ENCODE peak calls at places on chromosomes 6 and 20, in six cellular contexts. Z is IMR-90, N is H9, X is mesendoderm, P is neuronal stem cell, D is mesenchymal stem cell. O is an unnamed sample.

GRCh38 chr6:143059616-143060353 is 904 bp upstream of the AIG1 start:
- DNase-seq in Z (peak; percentile 87), N (peak; percentile 37), X (peak; percentile 55), P (no peak), D (peak; percentile 89), O (no peak)

GRCh38 chr20:49810491-49811190 is 2.0 kb upstream of the SLC9A8 start:
- DNase-seq in Z (no peak), N (no peak), X (peak; percentile 11), P (no peak), D (no peak), O (no peak)

GRCh38 chr6:73394577-73395354 is at the start of gene DDX43:
- DNase-seq in Z (no peak), N (peak; percentile 65), X (peak; percentile 18), P (no peak), D (no peak), O (peak; percentile 51)

GRCh38 chr6:24929255-24929654 is 6.5 kb downstream of the RIPOR2 start:
- DNase-seq in Z (no peak), N (no peak), X (no peak), P (no peak), D (peak; percentile 24), O (no peak)

GRCh38 chr20:61587036-61587435 is 335.0 kb downstream of the CDH4 start:
- DNase-seq in Z (no peak), N (no peak), X (no peak), P (no peak), D (no peak), O (no peak)

GRCh38 chr6:13767121-13767794 is 47.1 kb downstream of the MCUR1 start:
- DNase-seq in Z (peak; percentile 44), N (peak; percentile 50), X (peak; percentile 35), P (no peak), D (peak; percentile 54), O (no peak)

GRCh38 chr20:31260326-31260932 is 3.0 kb downstream of the DEFB115 start:
- DNase-seq in Z (no peak), N (no peak), X (peak; percentile 11), P (no peak), D (no peak), O (no peak)

GRCh38 chr6:121596441-121596840 is 161.0 kb downstream of the GJA1 start:
- DNase-seq in Z (no peak), N (no peak), X (no peak), P (no peak), D (no peak), O (no peak)

GRCh38 chr6:44035621-44036020 is 91.6 kb downstream of the MRPL14 start:
- DNase-seq in Z (peak; percentile 40), N (no peak), X (no peak), P (no peak), D (peak; percentile 42), O (no peak)

GRCh38 chr20:43750774-43751166 is 24.0 kb upstream of the GTSF1L start:
- DNase-seq in Z (no peak), N (no peak), X (no peak), P (no peak), D (no peak), O (no peak)

GRCh38 chr6:103264020-103264419 is 1595.7 kb downstream of the HACE1 start:
- DNase-seq in Z (no peak), N (no peak), X (no peak), P (no peak), D (no peak), O (no peak)

GRCh38 chr20:58481541-58482021 is 33.6 kb downstream of the APCDD1L start:
- DNase-seq in Z (no peak), N (peak; percentile 79), X (peak; percentile 77), P (peak; percentile 64), D (peak; percentile 60), O (peak; percentile 96)

GRCh38 chr20:49894073-49894470 is 21.3 kb downstream of the SPATA2 start:
- DNase-seq in Z (no peak), N (no peak), X (no peak), P (no peak), D (no peak), O (no peak)

GRCh38 chr20:46013826-46014516 is 5.3 kb downstream of the MMP9 start:
- DNase-seq in Z (peak; percentile 32), N (peak; percentile 88), X (peak; percentile 97), P (peak; percentile 63), D (peak; percentile 33), O (peak; percentile 91)

GRCh38 chr6:150250826-150251225 is 108.0 kb downstream of the PPP1R14C start:
- DNase-seq in Z (peak; percentile 72), N (peak; percentile 40), X (peak; percentile 29), P (no peak), D (no peak), O (no peak)
- H2BK120ac ChIP-seq in Z (no peak overlapping the region), N (no peak overlapping the region), X (no peak overlapping the region), P (no peak overlapping the region), D (no peak overlapping the region), O (no peak overlapping the region)

DNA sequence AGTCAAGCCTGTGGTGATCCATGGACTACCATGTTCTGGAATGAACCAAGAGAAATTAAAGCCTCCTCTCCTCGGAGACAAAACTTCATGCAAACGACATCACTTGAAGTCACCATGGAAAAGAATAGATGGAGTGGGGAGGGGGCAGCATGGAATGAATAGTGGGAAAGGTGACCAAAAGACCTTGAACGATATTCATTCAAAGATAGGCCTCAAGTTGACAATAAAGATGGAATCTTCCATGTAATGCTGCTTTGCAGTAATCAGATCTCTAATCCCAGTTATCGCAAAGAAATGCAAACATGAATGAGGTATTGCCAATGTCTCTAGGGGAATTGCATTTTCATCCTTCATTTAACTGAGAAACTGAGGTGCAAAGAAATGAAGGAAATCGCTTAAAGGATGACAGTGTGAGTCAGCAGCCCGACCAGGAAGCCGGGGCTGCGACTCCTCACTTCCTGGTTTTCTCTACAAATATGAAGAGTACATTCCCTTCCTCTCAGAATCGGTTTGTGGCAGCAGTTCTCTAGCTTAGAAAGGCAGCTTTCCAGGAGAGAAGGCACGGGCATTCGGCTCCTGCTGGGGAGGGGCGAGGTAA is 65.6 kb upstream of the RREB1 start:
- DNase-seq in Z (no peak), N (no peak), X (peak; percentile 50), P (no peak), D (peak; percentile 34), O (no peak)
- H2BK15ac ChIP-seq in Z (no peak overlapping the region), N (no peak overlapping the region), X (no peak overlapping the region), P (no peak overlapping the region), D (no peak overlapping the region), O (no peak overlapping the region)

GRCh38 chr6:166659581-166659980 is 32.5 kb upstream of the RPS6KA2 start:
- DNase-seq in Z (no peak), N (no peak), X (no peak), P (no peak), D (no peak), O (no peak)
- H2BK120ac ChIP-seq in Z (no peak overlapping the region), N (no peak overlapping the region), X (no peak overlapping the region), P (no peak overlapping the region), D (no peak overlapping the region), O (no peak overlapping the region)

GRCh38 chr6:51093899-51094665 is 275.4 kb downstream of the TFAP2B start:
- DNase-seq in Z (no peak), N (no peak), X (no peak), P (no peak), D (no peak), O (no peak)
- H2BK15ac ChIP-seq in Z (no peak overlapping the region), N (no peak overlapping the region), X (no peak overlapping the region), P (no peak overlapping the region), D (no peak overlapping the region), O (no peak overlapping the region)

GRCh38 chr6:70380259-70380658 is 33.0 kb upstream of the FAM135A start:
- DNase-seq in Z (no peak), N (no peak), X (no peak), P (no peak), D (no peak), O (no peak)
- H2BK120ac ChIP-seq in Z (no peak overlapping the region), N (no peak overlapping the region), X (no peak overlapping the region), P (no peak overlapping the region), D (no peak overlapping the region), O (no peak overlapping the region)

GRCh38 chr6:56222509-56222908 is 24.9 kb downstream of the COL21A1 start:
- DNase-seq in Z (no peak), N (no peak), X (no peak), P (no peak), D (no peak), O (no peak)
- H2BK15ac ChIP-seq in Z (no peak overlapping the region), N (no peak overlapping the region), X (no peak overlapping the region), P (no peak overlapping the region), D (no peak overlapping the region), O (no peak overlapping the region)

GRCh38 chr6:37126554-37126906 is 43.4 kb upstream of the PIM1 start:
- DNase-seq in Z (no peak), N (no peak), X (no peak), P (no peak), D (no peak), O (no peak)

GRCh38 chr6:37123957-37124729 is 45.8 kb upstream of the PIM1 start:
- DNase-seq in Z (no peak), N (peak; percentile 55), X (peak; percentile 76), P (no peak), D (peak; percentile 12), O (no peak)

GRCh38 chr6:37127961-37128862 is 41.7 kb upstream of the PIM1 start:
- DNase-seq in Z (peak; percentile 74), N (no peak), X (peak; percentile 86), P (no peak), D (peak; percentile 46), O (no peak)

GRCh38 chr6:37125779-37126553 is 44.0 kb upstream of the PIM1 start:
- DNase-seq in Z (no peak), N (peak; percentile 83), X (peak; percentile 100), P (peak; percentile 97), D (no peak), O (peak; percentile 81)

DNA sequence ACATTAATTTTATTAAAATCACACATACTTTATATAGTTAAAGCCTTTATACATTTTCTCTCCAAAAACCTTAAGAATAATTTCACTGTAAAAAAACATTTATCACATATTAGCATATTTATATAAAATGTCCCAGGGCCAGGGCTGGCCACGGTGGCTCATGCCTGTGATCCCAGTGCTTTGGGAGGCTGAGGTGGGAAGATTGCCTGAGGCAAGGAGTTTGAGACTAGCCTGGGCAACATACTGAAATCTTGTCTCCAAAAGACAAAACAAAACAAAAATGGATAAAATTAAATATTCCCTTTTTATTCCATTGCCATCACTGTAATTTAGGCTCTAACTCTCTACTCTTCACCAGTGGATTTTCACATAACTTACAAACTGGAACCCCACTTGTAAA is 43.0 kb upstream of the PIM1 start:
- DNase-seq in Z (no peak), N (no peak), X (peak; percentile 75), P (no peak), D (no peak), O (no peak)
- H2BK120ac ChIP-seq in Z (peak overlapping the region; percentile 19), N (no peak overlapping the region), X (no peak overlapping the region), P (no peak overlapping the region), D (no peak overlapping the region), O (no peak overlapping the region)

GRCh38 chr6:50285735-50286134 is 236.0 kb upstream of the DEFB112 start:
- DNase-seq in Z (no peak), N (no peak), X (no peak), P (no peak), D (no peak), O (no peak)
- H2BK15ac ChIP-seq in Z (no peak overlapping the region), N (no peak overlapping the region), X (no peak overlapping the region), P (no peak overlapping the region), D (no peak overlapping the region), O (no peak overlapping the region)